ENCODE peak calls at places on chromosomes 1 and 21, in nine cellular contexts. L is transverse colon; W is psoas muscle; R is CD4-positive, CD25-positive, alpha-beta regulatory T cell; V is mesendoderm; O is heart right ventricle; H is stomach; M is A549; N is heart left ventricle. S is an unnamed sample.

GRCh38 chr1:204588826-204589225 is 72.6 kb downstream of the MDM4 start:
- DNase-seq in L (no peak), W (no peak), R (no peak), V (peak; percentile 50), O (no peak), H (no peak), M (no peak), N (no peak), S (no peak)

GRCh38 chr1:110209715-110210603 is at the start of gene KCNC4:
- DNase-seq in L (peak; percentile 93), W (peak; percentile 91), R (peak; percentile 97), V (peak; percentile 92), O (peak; percentile 91), H (peak; percentile 88), M (peak; percentile 58), N (peak; percentile 94), S (no peak)

GRCh38 chr1:8424539-8425116 is 106.7 kb downstream of the SLC45A1 start:
- DNase-seq in L (peak; percentile 76), W (peak; percentile 58), R (peak; percentile 64), V (peak; percentile 71), O (peak; percentile 67), H (peak; percentile 77), M (no peak), N (peak; percentile 53), S (peak; percentile 84)

GRCh38 chr1:28417441-28418277 is 48.1 kb downstream of the PHACTR4 start:
- DNase-seq in L (no peak), W (no peak), R (peak; percentile 38), V (no peak), O (no peak), H (no peak), M (peak; percentile 53), N (no peak), S (peak; percentile 91)

GRCh38 chr1:1411626-1412025 is 4.5 kb upstream of the MRPL20 start:
- DNase-seq in L (no peak), W (no peak), R (no peak), V (no peak), O (no peak), H (no peak), M (no peak), N (no peak), S (no peak)

GRCh38 chr1:226881515-226882185 is 11.2 kb downstream of the PSEN2 start:
- DNase-seq in L (no peak), W (no peak), R (no peak), V (no peak), O (no peak), H (no peak), M (no peak), N (no peak), S (no peak)

GRCh38 chr21:41170442-41170841 is 2.5 kb downstream of the BACE2 start:
- DNase-seq in L (peak; percentile 62), W (peak; percentile 23), R (peak; percentile 20), V (peak; percentile 77), O (peak; percentile 32), H (peak; percentile 66), M (peak; percentile 56), N (peak; percentile 41), S (peak; percentile 45)

GRCh38 chr1:237012789-237013383 is 8.6 kb upstream of the MT1HL1 start:
- DNase-seq in L (peak; percentile 63), W (no peak), R (no peak), V (no peak), O (peak; percentile 71), H (peak; percentile 80), M (peak; percentile 59), N (peak; percentile 71), S (no peak)

GRCh38 chr21:41171210-41171609 is 3.2 kb downstream of the BACE2 start:
- DNase-seq in L (peak; percentile 43), W (peak; percentile 35), R (no peak), V (no peak), O (peak; percentile 30), H (peak; percentile 87), M (no peak), N (peak; percentile 29), S (peak; percentile 74)

GRCh38 chr1:31708324-31708723 is 4.5 kb upstream of the COL16A1 start:
- DNase-seq in L (no peak), W (no peak), R (no peak), V (no peak), O (no peak), H (no peak), M (no peak), N (no peak), S (no peak)

GRCh38 chr1:198848649-198849048 is 209.8 kb downstream of the PTPRC start:
- DNase-seq in L (no peak), W (no peak), R (no peak), V (no peak), O (no peak), H (no peak), M (no peak), N (no peak), S (no peak)

GRCh38 chr1:160428655-160429054 is 28.3 kb downstream of the VANGL2 start:
- DNase-seq in L (peak; percentile 75), W (no peak), R (peak; percentile 64), V (peak; percentile 74), O (peak; percentile 50), H (peak; percentile 66), M (peak; percentile 64), N (peak; percentile 40), S (peak; percentile 65)

GRCh38 chr1:160429125-160429551 is 28.8 kb downstream of the VANGL2 start:
- DNase-seq in L (peak; percentile 32), W (no peak), R (no peak), V (no peak), O (no peak), H (peak; percentile 50), M (no peak), N (no peak), S (no peak)

GRCh38 chr1:160431571-160431970 is 31.2 kb downstream of the VANGL2 start:
- DNase-seq in L (no peak), W (no peak), R (no peak), V (no peak), O (no peak), H (no peak), M (no peak), N (no peak), S (no peak)

GRCh38 chr1:160429702-160430535 is 29.6 kb downstream of the VANGL2 start:
- DNase-seq in L (no peak), W (no peak), R (peak; percentile 76), V (no peak), O (no peak), H (no peak), M (no peak), N (no peak), S (no peak)

DNA sequence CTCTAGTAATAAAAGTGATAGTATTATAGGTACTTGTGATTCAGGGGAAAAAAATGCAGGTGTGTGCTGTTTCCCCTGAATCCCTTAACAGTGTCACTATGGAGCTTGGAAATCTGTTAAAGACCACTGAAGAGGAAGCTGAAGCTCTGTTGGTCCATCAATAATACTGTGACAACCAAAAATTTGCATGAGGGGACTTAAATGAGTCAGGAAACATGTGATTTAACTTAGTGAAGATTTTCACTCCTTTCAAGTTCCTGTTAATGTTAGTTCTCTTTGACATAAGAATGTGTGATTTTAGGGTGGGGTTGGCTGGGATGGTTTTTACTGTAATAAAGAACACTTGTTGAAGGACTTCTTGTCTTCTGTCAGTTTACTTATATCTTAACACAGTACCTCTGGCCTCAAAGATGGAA is 32.0 kb downstream of the VANGL2 start:
- DNase-seq in L (no peak), W (no peak), R (peak; percentile 84), V (no peak), O (no peak), H (no peak), M (no peak), N (no peak), S (no peak)
- H3K27ac ChIP-seq in L (peak overlapping the region; percentile 5), W (no peak overlapping the region), R (peak overlapping the region; percentile 65), V (no peak overlapping the region), O (no peak overlapping the region), H (no peak overlapping the region), M (no peak overlapping the region), N (no peak overlapping the region), S (no peak overlapping the region)

GRCh38 chr1:117838911-117839310 is 90.5 kb downstream of the GDAP2 start:
- DNase-seq in L (no peak), W (no peak), R (no peak), V (no peak), O (no peak), H (no peak), M (no peak), N (no peak), S (peak; percentile 57)
- H3K27ac ChIP-seq in L (no peak overlapping the region), W (no peak overlapping the region), R (no peak overlapping the region), V (no peak overlapping the region), O (no peak overlapping the region), H (no peak overlapping the region), M (no peak overlapping the region), N (no peak overlapping the region), S (peak overlapping the region; percentile 67)

GRCh38 chr1:162753998-162754585 is 36.4 kb upstream of the HSD17B7 start:
- DNase-seq in L (no peak), W (no peak), R (no peak), V (no peak), O (no peak), H (no peak), M (no peak), N (no peak), S (no peak)

GRCh38 chr1:162757476-162757875 is 33.0 kb upstream of the HSD17B7 start:
- DNase-seq in L (no peak), W (no peak), R (no peak), V (no peak), O (no peak), H (no peak), M (no peak), N (no peak), S (no peak)

GRCh38 chr1:162756523-162756922 is 34.0 kb upstream of the HSD17B7 start:
- DNase-seq in L (no peak), W (no peak), R (no peak), V (peak; percentile 35), O (no peak), H (no peak), M (no peak), N (no peak), S (peak; percentile 21)

GRCh38 chr1:162755306-162755705 is 35.2 kb upstream of the HSD17B7 start:
- DNase-seq in L (no peak), W (no peak), R (no peak), V (no peak), O (no peak), H (no peak), M (no peak), N (no peak), S (no peak)

DNA sequence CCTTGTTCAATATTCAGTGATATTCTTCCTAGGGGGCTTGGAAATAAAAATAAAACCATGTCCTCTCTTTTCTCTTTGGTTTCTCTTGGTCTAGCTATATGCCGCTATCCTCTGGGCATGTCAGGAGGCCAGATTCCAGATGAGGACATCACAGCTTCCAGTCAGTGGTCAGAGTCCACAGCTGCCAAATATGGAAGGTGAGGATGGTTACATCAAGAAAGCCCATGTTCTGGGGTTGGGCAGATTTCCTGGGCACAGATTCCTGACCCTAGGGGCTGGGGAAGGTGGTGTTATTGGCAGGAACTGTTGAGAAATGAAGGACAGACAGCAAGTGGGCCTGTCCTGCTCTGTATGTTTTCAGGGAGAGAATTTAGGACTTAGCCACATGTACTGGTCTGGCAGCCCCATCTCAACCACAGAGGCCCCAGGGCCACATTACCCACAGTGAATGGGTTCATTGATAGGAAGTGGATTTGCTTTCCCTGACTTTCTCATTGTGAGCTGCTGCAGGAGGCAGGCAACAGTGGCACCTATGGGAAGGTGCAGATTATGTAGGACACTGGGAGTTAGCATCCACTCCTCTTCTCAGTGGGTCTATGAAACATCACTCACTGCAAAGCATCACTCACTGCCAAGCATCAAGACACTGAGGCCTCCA is 37.4 kb upstream of the HSD17B7 start:
- DNase-seq in L (no peak), W (no peak), R (no peak), V (peak; percentile 11), O (no peak), H (no peak), M (no peak), N (no peak), S (no peak)
- H3K27ac ChIP-seq in L (no peak overlapping the region), W (no peak overlapping the region), R (no peak overlapping the region), V (no peak overlapping the region), O (no peak overlapping the region), H (no peak overlapping the region), M (no peak overlapping the region), N (no peak overlapping the region), S (no peak overlapping the region)

GRCh38 chr1:51329443-51330325 is 678 bp downstream of the TTC39A start:
- DNase-seq in L (peak; percentile 82), W (no peak), R (no peak), V (no peak), O (peak; percentile 60), H (peak; percentile 94), M (no peak), N (peak; percentile 77), S (no peak)
- H3K27ac ChIP-seq in L (peak overlapping the region; percentile 75), W (no peak overlapping the region), R (no peak overlapping the region), V (no peak overlapping the region), O (peak overlapping the region; percentile 67), H (peak overlapping the region; percentile 90), M (peak overlapping the region; percentile 81), N (peak overlapping the region; percentile 90), S (no peak overlapping the region)